ENCODE peak calls at places on chromosomes 4 and X, in four cellular contexts. Z is HepG2, V is K562, T is HEK293T. I is an unnamed sample.

GRCh38 chrX:38110231-38110630 is 103.9 kb downstream of the SYTL5 start:
- DNase-seq in T (peak), V (no peak), Z (no peak), I (no peak)

GRCh38 chr4:53455766-53456165 is 78.3 kb downstream of the FIP1L1 start:
- DNase-seq in Z (peak), T (no peak), V (no peak), I (no peak)

GRCh38 chr4:21768349-21769310 is 179.9 kb downstream of the KCNIP4 start:
- DNase-seq in V (peak), T (peak), Z (peak), I (no peak)

GRCh38 chr4:20480161-20480947 is 219.9 kb upstream of the PACRGL start:
- DNase-seq in T (no peak), V (no peak), Z (no peak), I (no peak)

GRCh38 chr4:52961666-52962412 is 99.7 kb downstream of the RASL11B start:
- DNase-seq in Z (no peak), T (no peak), V (no peak), I (no peak)

GRCh38 chrX:55007633-55008032 is 7.5 kb downstream of the APEX2 start:
- DNase-seq in V (no peak), Z (peak), T (no peak), I (no peak)

GRCh38 chr4:76275486-76276126 is 24.1 kb downstream of the FAM47E start:
- DNase-seq in V (no peak), T (no peak), Z (peak), I (no peak)

GRCh38 chr4:86487738-86488137 is 106.4 kb upstream of the PTPN13 start:
- DNase-seq in Z (no peak), V (no peak), T (no peak), I (no peak)

GRCh38 chrX:131262738-131263679 is 26.1 kb downstream of the IGSF1 start:
- DNase-seq in V (peak), T (peak), Z (peak), I (peak)

GRCh38 chr4:77922158-77923094 is 59.8 kb downstream of the MRPL1 start:
- DNase-seq in T (no peak), V (no peak), Z (peak), I (no peak)

GRCh38 chr4:151600432-151600831 is 160.4 kb downstream of the GATB start:
- DNase-seq in T (no peak), Z (no peak), V (no peak), I (no peak)

GRCh38 chr4:8607603-8608481 is 15.3 kb downstream of the CPZ start:
- DNase-seq in Z (no peak), T (peak), V (peak), I (peak)

GRCh38 chr4:34157546-34157945 is 2086.8 kb downstream of the ARAP2 start:
- DNase-seq in V (no peak), Z (no peak), T (no peak), I (no peak)

DNA sequence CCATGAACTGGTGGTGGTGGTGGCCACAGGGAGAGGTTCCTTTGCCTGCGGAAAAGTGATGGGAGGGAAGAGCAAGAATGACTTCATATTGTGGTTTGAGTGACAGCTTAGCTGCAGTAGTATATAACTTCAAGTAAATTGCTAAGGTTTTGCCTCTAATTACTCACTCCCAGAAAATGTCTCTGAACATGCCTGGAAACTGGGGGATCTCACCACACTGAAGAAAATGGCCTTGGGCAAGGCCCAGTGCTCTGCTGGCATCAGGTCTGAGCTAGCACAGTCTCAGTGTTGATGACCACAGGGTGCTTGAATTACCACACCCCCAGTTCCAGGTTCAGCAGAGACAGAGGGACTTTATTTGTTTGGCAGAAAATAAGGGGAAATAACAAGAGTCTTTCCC is 2085.4 kb downstream of the ARAP2 start:
- DNase-seq in T (no peak), Z (no peak), V (no peak), I (no peak)
- TF ChIP-seq ELF4 in T (no peak), Z (no peak), V (no peak), I (no peak)

DNA sequence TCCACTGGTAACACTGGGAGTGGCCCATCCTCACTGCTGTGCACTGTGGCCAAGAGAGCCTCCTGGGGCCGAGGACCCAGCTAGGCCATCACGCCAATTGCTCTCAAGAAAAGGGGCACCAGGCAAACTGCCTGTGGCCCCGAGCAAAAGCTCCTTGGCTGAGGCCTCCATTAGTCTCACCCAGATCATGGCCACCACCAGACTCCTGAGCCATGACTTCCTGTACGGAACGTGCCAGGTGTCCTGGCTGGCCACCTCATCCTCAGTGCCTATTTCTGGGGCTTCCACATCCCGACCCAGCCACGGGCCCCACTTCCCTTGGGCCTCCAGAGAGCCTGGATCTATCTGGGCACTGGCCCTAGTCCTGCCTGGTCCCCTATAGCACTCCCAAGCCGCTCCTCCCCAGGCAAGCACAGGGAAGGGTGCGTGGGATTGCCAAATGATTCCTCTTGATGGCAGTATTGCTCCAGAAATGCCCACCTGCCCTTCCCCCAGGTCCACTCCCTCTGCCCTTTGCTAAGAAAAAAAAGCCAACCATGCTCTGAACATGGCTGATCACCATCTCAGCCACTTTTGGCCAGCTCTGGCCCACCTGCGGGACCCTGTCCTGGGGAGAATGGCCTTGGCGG is 212.6 kb upstream of the AGTR2 start:
- DNase-seq in T (peak), Z (peak), V (no peak), I (peak)
- TF ChIP-seq ELF4 in T (no peak), Z (no peak), V (no peak), I (no peak)

DNA sequence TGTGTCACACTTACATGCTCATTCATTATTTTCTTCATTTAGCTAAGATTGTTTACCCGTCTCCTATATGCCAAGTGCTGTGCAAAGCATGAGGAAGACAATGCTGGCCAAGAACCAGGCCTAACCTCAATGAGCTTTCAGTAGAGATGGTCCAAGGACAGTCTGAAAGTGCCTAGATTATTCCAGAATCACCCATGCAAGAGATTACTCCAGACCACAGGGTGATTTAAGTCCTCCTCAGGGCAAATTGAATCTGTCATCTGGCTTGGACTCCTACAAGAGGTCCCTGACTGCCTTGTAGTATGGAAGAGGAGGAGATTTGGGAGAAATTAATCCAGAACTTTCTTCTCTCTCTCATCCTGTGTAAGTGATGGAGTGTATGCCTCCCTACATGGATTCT is 99.4 kb upstream of the NDP start:
- DNase-seq in T (no peak), V (no peak), Z (no peak), I (no peak)
- TF ChIP-seq ELF4 in T (no peak), V (no peak), Z (no peak), I (no peak)

GRCh38 chrX:13398073-13398823 is 78.4 kb upstream of the ATXN3L start:
- DNase-seq in Z (peak), T (no peak), V (peak), I (no peak)
- TF ChIP-seq ELF4 in Z (no peak), T (no peak), V (no peak), I (no peak)

GRCh38 chr4:152972821-152973613 is 36.9 kb downstream of the FHDC1 start:
- DNase-seq in V (no peak), Z (no peak), T (no peak), I (no peak)
- TF ChIP-seq ELF4 in V (no peak), Z (no peak), T (no peak), I (no peak)

GRCh38 chrX:136496768-136497555 is 430 bp upstream of the HTATSF1 start:
- DNase-seq in T (peak), V (peak), Z (peak), I (peak)

GRCh38 chrX:136491832-136492231 is 4.1 kb downstream of the BRS3 start:
- DNase-seq in V (no peak), Z (no peak), T (no peak), I (no peak)

GRCh38 chrX:136495043-136495442 is 2.3 kb upstream of the HTATSF1 start:
- DNase-seq in Z (no peak), T (no peak), V (no peak), I (no peak)

GRCh38 chrX:136496359-136496767 is 1.0 kb upstream of the HTATSF1 start:
- DNase-seq in T (no peak), Z (peak), V (no peak), I (no peak)

GRCh38 chrX:136497556-136498048 is at the start of gene HTATSF1:
- DNase-seq in T (peak), V (peak), Z (no peak), I (peak)
- TF ChIP-seq ELF4 in T (no peak), V (no peak), Z (no peak), I (no peak)

I was measured in WTC11.